ENCODE peak calls at places on chromosomes 2 and 18, in four cellular contexts. F is psoas muscle, N is kidney, O is OCI-LY7. S is an unnamed sample. For H3K4me1, the result is how much of the 10 kb centered on the place peaks cover.

GRCh38 chr2:197674546-197674945 is 841 bp downstream of the RFTN2 start:
- DNase-seq in F (no peak), N (no peak), O (no peak), S (no peak)

GRCh38 chr2:161165811-161166210 is 5.6 kb downstream of the TANK start:
- DNase-seq in F (no peak), N (no peak), O (no peak), S (no peak)

GRCh38 chr2:74877376-74877775 is 43.4 kb downstream of the HK2 start:
- DNase-seq in F (no peak), N (no peak), O (no peak), S (no peak)

GRCh38 chr2:61705625-61706024 is 148.2 kb downstream of the FAM161A start:
- DNase-seq in F (peak), N (no peak), O (no peak), S (no peak)

GRCh38 chr2:164048729-164049128 is 312.9 kb upstream of the FIGN start:
- DNase-seq in F (no peak), N (no peak), O (no peak), S (no peak)

GRCh38 chr2:64637000-64637628 is 16.6 kb downstream of the SERTAD2 start:
- DNase-seq in F (no peak), N (no peak), O (peak), S (no peak)

GRCh38 chr2:58377181-58377580 is 136.1 kb upstream of the FANCL start:
- DNase-seq in F (no peak), N (no peak), O (no peak), S (no peak)

GRCh38 chr2:173999724-174000123 is 34.6 kb upstream of the SP3 start:
- DNase-seq in F (no peak), N (no peak), O (no peak), S (no peak)

GRCh38 chr2:238326801-238327365 is 6.6 kb downstream of the TRAF3IP1 start:
- DNase-seq in F (no peak), N (no peak), O (no peak), S (no peak)

GRCh38 chr2:45268631-45269030 is 259.4 kb upstream of the SIX2 start:
- DNase-seq in F (no peak), N (no peak), O (no peak), S (no peak)

GRCh38 chr2:77807531-77808215 is 285.5 kb upstream of the LRRTM4 start:
- DNase-seq in F (no peak), N (no peak), O (no peak), S (no peak)

GRCh38 chr2:138023298-138023697 is 59.0 kb downstream of the HNMT start:
- DNase-seq in F (no peak), N (no peak), O (no peak), S (no peak)

GRCh38 chr18:23822590-23823385 is 133.5 kb downstream of the LAMA3 start:
- DNase-seq in F (no peak), N (no peak), O (no peak), S (no peak)

GRCh38 chr18:79092869-79093268 is 23.7 kb downstream of the ATP9B start:
- DNase-seq in F (no peak), N (no peak), O (no peak), S (no peak)

GRCh38 chr2:19538411-19538963 is 180.1 kb upstream of the OSR1 start:
- DNase-seq in F (no peak), N (no peak), O (no peak), S (peak)

GRCh38 chr2:35293261-35293660 is 1062.3 kb upstream of the CRIM1 start:
- DNase-seq in F (no peak), N (no peak), O (no peak), S (no peak)

GRCh38 chr2:146659976-146660375 is 1184.9 kb upstream of the ACVR2A start:
- DNase-seq in F (no peak), N (no peak), O (no peak), S (no peak)

GRCh38 chr2:52818958-52819357 is 948.6 kb upstream of the CHAC2 start:
- DNase-seq in F (no peak), N (no peak), O (no peak), S (no peak)

GRCh38 chr2:114005110-114005783 is 115.4 kb downstream of the ACTR3 start:
- DNase-seq in F (no peak), N (no peak), O (no peak), S (no peak)

GRCh38 chr2:239882335-239882734 is 142.8 kb downstream of the NDUFA10 start:
- DNase-seq in F (no peak), N (no peak), O (peak), S (no peak)

GRCh38 chr2:229160984-229161383 is 110.1 kb downstream of the PID1 start:
- DNase-seq in F (no peak), N (no peak), O (no peak), S (no peak)

GRCh38 chr18:46793565-46793964 is 36.7 kb upstream of the ST8SIA5 start:
- DNase-seq in F (no peak), N (no peak), O (peak), S (no peak)

GRCh38 chr2:200077210-200077650 is 121.8 kb downstream of the MAIP1 start:
- DNase-seq in F (no peak), N (no peak), O (no peak), S (no peak)

GRCh38 chr2:157184161-157184910 is 73.2 kb upstream of the GALNT5 start:
- DNase-seq in F (no peak), N (no peak), O (no peak), S (no peak)

GRCh38 chr2:236691799-236692167 is 122.2 kb downstream of the ACKR3 start:
- DNase-seq in F (no peak), N (no peak), O (no peak), S (no peak)

GRCh38 chr2:189210250-189211075 is 30.9 kb upstream of the COL5A2 start:
- DNase-seq in F (peak), N (no peak), O (no peak), S (peak)

GRCh38 chr2:1559589-1560175 is 146.4 kb downstream of the TPO start:
- DNase-seq in F (no peak), N (no peak), O (no peak), S (no peak)

GRCh38 chr2:26640331-26640745 is 828 bp downstream of the CIB4 start:
- DNase-seq in F (no peak), N (peak), O (no peak), S (no peak)

GRCh38 chr2:217734999-217735398 is 267.8 kb downstream of the TNS1 start:
- DNase-seq in F (no peak), N (no peak), O (no peak), S (no peak)

GRCh38 chr2:121707920-121708361 is 28.7 kb downstream of the NIFK start:
- DNase-seq in F (no peak), N (peak), O (no peak), S (no peak)

GRCh38 chr2:45890819-45891218 is 239.3 kb downstream of the PRKCE start:
- DNase-seq in F (no peak), N (no peak), O (no peak), S (no peak)

DNA sequence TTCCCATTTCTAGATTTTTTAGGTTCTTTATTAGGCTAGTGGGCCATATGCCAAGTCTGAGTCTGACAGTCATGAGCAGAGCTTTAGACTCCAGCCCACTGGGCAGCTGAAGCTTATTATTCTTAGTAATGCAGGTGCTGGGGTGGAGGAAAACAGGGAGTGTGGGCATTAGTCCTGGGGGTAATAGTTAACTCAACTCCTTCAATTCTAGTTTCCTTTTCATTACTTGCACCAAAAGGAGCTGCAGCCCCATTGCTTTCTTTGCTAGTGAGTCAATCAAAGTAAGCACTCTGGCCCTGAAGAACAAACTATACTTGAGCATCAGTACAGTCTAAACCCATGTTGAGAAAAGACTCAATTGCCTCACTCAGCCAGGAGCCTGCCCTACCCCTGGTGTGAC is 35.5 kb downstream of the ICOS start:
- DNase-seq in F (no peak), N (no peak), O (no peak), S (no peak)
- H3K27ac ChIP-seq in F (no peak), N (no peak), O (no peak), S (peak)

GRCh38 chr2:28687640-28688039 is 64.0 kb upstream of the PPP1CB start:
- DNase-seq in F (no peak), N (no peak), O (no peak), S (no peak)
- H3K4me1 ChIP-seq in F (under half), N (under half), O (under half), S (under half)

DNA sequence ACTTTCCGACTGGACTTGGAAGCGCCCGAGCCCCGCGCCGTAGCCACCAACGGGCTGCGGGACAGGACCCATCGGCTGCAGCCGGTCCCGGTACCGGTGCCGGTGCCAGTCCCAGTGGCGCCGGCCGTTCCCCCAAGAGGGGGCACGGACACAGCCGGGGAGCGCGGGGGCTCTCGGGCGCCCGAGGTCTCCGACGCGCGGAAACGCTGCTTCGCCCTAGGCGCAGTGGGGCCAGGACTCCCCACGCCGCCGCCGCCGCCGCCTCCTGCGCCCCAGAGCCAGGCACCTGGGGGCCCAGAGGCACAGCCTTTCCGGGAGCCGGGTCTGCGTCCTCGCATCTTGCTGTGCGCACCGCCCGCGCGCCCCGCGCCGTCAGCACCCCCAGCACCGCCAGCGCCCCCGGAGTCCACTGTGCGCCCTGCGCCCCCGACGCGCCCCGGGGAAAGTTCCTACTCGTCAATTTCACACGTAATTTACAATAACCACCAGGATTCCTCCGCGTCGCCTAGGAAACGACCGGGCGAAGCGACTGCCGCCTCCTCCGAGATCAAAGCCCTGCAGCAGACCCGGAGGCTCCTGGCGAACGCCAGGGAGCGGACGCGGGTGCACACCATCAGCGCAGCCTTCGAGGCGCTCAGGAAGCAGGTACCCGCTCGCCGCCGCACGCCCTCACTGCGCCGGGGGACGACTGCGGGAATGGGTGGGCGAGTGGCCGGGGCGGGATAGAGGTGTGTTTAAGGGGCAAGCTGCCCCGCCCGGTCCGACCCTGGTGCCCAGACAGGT is 713 bp downstream of the ATOH8 start:
- DNase-seq in F (peak), N (peak), O (no peak), S (peak)
- H3K4me3 ChIP-seq in F (peak), N (peak), O (peak), S (peak)

GRCh38 chr2:96157649-96158553 is 12.7 kb upstream of the DUSP2 start:
- DNase-seq in F (peak), N (no peak), O (no peak), S (peak)
- H3K27ac ChIP-seq in F (no peak), N (no peak), O (peak), S (no peak)

DNA sequence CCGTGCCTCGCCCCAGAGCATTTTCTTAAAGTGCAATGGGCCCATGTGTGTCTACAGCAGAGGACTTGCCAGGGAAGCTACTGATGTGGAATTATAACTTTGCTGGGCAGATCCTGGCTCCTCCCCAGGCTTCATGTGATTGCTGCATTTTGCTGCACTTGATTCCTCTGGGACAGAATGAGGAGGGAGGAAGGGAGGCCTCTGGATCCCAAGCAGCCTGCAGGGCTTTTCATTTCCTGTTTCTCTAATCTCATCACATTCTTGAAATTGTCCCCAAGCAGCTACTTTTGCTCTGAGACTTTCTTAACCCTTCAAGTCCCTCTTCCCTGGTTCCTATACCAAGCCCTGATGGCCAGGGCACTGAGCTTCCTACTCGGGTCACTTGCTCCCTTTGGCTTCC is 134.4 kb upstream of the SEC11C start:
- DNase-seq in F (peak), N (peak), O (no peak), S (no peak)
- H3K4me1 ChIP-seq in F (under half), N (under half), O (under half), S (under half)

DNA sequence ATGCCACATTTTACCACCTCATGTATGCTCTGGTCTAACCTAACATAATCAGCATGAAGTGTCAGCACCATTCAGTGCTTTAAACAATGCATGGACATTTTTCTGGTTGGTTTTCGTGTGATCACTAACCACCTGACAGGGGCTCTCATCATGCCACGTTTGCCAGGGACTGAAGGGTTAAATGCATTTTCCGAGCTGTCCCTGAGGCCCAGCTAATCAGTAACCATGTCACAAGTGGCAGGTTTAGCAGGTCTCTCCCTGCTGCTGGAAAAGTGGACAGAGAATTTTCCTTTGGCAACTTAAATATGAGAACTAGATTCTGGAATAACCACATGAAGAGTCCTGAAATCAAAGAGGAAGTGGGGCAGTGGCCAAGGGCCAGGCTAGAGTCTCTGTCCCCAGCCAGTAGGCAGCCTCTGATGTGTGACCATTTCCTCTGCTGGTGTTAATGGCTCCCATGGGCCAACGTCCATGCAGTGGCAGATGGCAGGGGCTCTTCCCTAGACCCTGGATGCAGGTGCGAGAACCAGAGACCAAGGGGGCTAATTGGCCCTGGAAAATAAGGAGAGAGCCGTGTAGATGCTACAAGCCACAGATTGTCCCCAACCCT is 69.5 kb downstream of the TPGS2 start:
- DNase-seq in F (no peak), N (no peak), O (no peak), S (no peak)
- H3K4me3 ChIP-seq in F (no peak), N (no peak), O (no peak), S (no peak)

S was measured in aorta.